ENCODE peak calls at places on chromosomes 1 and 21, in nine cellular contexts. P, U, N, F, H, J, C, R and I are unnamed samples.

GRCh38 chr21:44924611-44925010 is 3.9 kb upstream of the ITGB2 start:
- DNase-seq in P (no peak), U (no peak), N (no peak), F (no peak), H (no peak), J (no peak), C (no peak), R (no peak), I (no peak)

GRCh38 chr1:215160351-215160750 is 77.8 kb downstream of the KCNK2 start:
- DNase-seq in P (no peak), U (no peak), N (no peak), F (no peak), H (no peak), J (no peak), C (peak), R (no peak), I (no peak)

GRCh38 chr1:85102479-85102878 is 54.2 kb upstream of the MCOLN3 start:
- DNase-seq in P (no peak), U (no peak), N (no peak), F (no peak), H (no peak), J (no peak), C (no peak), R (no peak), I (no peak)

GRCh38 chr1:5111581-5111980 is 457.2 kb downstream of the AJAP1 start:
- DNase-seq in P (no peak), U (no peak), N (no peak), F (no peak), H (no peak), J (no peak), C (no peak), R (no peak), I (no peak)

GRCh38 chr1:3604997-3605823 is 6.1 kb downstream of the MEGF6 start:
- DNase-seq in P (no peak), U (no peak), N (no peak), F (no peak), H (no peak), J (no peak), C (no peak), R (no peak), I (no peak)

GRCh38 chr1:115927971-115928370 is 48.3 kb upstream of the SLC22A15 start:
- DNase-seq in P (no peak), U (no peak), N (no peak), F (no peak), H (peak), J (no peak), C (no peak), R (no peak), I (no peak)

GRCh38 chr1:2398871-2399270 is 7.2 kb downstream of the RER1 start:
- DNase-seq in P (no peak), U (no peak), N (no peak), F (no peak), H (no peak), J (no peak), C (no peak), R (no peak), I (no peak)

GRCh38 chr1:208988811-208989222 is 594.7 kb upstream of the CAMK1G start:
- DNase-seq in P (no peak), U (no peak), N (no peak), F (peak), H (peak), J (peak), C (peak), R (no peak), I (peak)

GRCh38 chr1:87202922-87203655 is 125.6 kb upstream of the LMO4 start:
- DNase-seq in P (no peak), U (no peak), N (no peak), F (no peak), H (no peak), J (no peak), C (no peak), R (no peak), I (no peak)

GRCh38 chr1:175508320-175509110 is 234.9 kb downstream of the TNR start:
- DNase-seq in P (no peak), U (no peak), N (no peak), F (no peak), H (peak), J (no peak), C (peak), R (no peak), I (no peak)

GRCh38 chr1:43232071-43232470 is 37.7 kb upstream of the TMEM125 start:
- DNase-seq in P (no peak), U (no peak), N (no peak), F (no peak), H (peak), J (peak), C (peak), R (no peak), I (no peak)

DNA sequence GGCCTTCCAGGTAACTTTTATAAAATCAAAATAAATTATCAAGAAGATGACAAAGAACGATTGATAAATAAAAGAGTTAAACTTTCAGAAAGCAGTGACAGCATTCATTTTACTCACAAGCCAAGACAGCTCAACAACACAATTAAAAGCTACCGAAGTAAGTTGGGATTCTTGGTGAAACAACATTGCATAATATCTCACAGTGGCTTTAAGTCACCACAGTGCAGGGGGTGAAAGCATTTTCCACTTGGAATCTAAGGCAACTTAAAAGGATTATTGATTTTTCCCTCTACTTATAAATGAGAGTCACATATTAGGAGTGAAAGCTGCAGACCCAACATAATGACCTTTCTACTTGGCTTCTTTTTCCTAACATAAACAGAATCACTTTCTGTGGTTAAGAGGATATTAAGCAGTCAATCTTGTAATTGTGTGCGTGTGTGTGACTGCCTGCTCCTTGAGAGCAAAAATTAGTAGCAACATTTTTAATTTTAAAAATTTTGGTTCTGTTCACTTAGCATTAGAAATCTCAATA is 536.6 kb upstream of the CXADR start:
- DNase-seq in P (no peak), U (no peak), N (no peak), F (no peak), H (no peak), J (no peak), C (peak), R (no peak), I (no peak)
- H3K4me3 ChIP-seq in P (no peak), U (no peak), N (no peak), F (no peak), H (no peak), J (no peak), C (no peak), R (no peak), I (no peak)

GRCh38 chr1:34013958-34014737 is 150.3 kb downstream of the HMGB4 start:
- DNase-seq in P (peak), U (no peak), N (no peak), F (no peak), H (no peak), J (no peak), C (no peak), R (peak), I (no peak)
- TF ChIP-seq CTCF in P (peak), U (peak), N (no peak), F (peak), H (no peak), J (no peak), C (peak), R (no peak), I (peak)

DNA sequence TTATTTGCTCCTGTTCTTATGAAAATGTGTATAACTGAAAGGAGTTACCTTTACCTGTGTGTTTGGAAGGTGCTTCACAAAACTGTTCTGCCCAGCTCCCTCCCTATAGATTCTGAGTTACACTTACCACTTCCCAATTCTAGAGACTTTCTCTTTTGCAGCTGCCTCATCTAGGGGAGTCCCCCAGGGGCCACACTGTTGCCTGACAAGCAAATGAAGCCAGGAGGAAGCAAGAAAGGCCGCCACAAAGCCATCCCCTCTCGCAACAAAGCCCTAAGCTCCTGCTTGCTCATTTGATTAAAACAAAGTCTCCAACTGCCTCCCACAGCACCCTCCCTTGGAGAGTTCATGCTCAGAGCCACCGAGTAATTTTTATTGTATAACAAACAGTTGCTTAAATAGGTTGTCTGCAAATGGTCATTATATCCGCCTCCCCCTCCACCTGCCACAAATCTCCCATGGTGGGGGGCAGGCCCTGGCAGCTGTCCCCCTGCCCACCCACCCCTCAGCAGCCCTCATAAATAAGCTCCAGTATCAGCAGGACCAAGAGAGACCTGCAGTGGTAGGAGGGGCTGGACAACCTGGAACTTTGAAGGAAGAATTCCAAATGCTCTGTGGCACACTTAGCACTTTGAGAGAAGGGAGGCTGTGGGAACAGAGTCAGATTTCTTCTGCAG is 237.7 kb downstream of the TTLL7 start:
- DNase-seq in P (no peak), U (no peak), N (no peak), F (peak), H (no peak), J (no peak), C (no peak), R (no peak), I (no peak)
- H3K4me3 ChIP-seq in P (no peak), U (no peak), N (no peak), F (peak), H (no peak), J (no peak), C (no peak), R (no peak), I (no peak)

DNA sequence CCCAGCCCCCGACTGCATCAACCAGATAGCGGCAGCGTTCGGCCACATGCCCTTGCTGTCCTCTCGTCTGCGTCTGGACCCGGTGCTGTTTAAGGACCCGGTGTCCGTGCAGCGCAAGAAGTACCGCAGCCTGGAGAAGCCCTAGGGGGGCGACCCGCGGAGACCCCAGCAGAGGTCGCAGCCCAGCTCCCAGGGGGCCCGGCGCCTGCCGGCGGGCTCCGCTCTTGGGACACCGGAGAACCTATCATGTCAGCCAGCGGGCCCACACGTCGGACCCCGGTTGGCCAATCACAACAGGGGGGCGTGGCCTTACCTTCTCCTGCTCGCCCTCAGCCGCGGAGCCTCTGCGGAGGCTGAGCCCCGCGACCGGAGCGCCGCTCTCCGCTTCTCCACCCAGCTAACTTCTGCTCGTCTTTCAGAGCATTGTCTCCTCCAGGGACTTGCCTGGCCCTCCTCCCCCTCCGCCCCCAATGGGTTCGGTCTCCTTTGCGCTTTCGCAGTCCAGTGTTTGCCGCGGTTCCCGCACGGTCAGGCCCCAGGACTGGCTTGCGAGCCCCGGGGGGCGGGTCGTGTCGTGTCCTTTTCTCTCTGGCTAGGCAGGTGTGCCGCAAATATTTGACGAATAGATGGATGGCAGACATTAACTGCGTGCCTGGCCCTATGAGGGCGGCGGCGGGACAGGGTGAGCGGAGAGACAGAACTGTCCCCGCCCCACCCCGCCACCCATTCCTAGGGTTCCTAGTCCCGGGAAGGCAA is 10.5 kb downstream of the SLC30A2 start:
- DNase-seq in P (peak), U (peak), N (peak), F (peak), H (peak), J (peak), C (peak), R (peak), I (no peak)
- TF ChIP-seq CTCF in P (no peak), U (no peak), N (no peak), F (peak), H (no peak), J (no peak), C (no peak), R (no peak), I (no peak)

GRCh38 chr21:8991088-8991907 is 1530.1 kb upstream of the TPTE start:
- DNase-seq in P (no peak), U (no peak), N (no peak), F (no peak), H (no peak), J (no peak), C (no peak), R (no peak), I (no peak)

GRCh38 chr21:8992731-8993174 is 1528.6 kb upstream of the TPTE start:
- DNase-seq in P (no peak), U (no peak), N (no peak), F (no peak), H (no peak), J (no peak), C (no peak), R (no peak), I (no peak)

GRCh38 chr21:8993284-8993942 is 1528.0 kb upstream of the TPTE start:
- DNase-seq in P (no peak), U (no peak), N (no peak), F (no peak), H (no peak), J (no peak), C (no peak), R (no peak), I (no peak)

GRCh38 chr21:8990326-8991087 is 1530.9 kb upstream of the TPTE start:
- DNase-seq in P (no peak), U (no peak), N (no peak), F (no peak), H (no peak), J (no peak), C (no peak), R (no peak), I (no peak)

GRCh38 chr21:8991968-8992621 is 1529.3 kb upstream of the TPTE start:
- DNase-seq in P (no peak), U (no peak), N (no peak), F (no peak), H (no peak), J (no peak), C (no peak), R (no peak), I (no peak)
- H3K4me3 ChIP-seq in P (no peak), U (no peak), N (no peak), F (no peak), H (no peak), J (no peak), C (no peak), R (no peak), I (no peak)

GRCh38 chr1:59900640-59901039 is 25.9 kb downstream of the CYP2J2 start:
- DNase-seq in P (no peak), U (no peak), N (no peak), F (no peak), H (peak), J (no peak), C (no peak), R (no peak), I (no peak)
- TF ChIP-seq CTCF in P (peak), U (no peak), N (no peak), F (no peak), H (no peak), J (peak), C (no peak), R (no peak), I (no peak)

GRCh38 chr1:121516279-121516967 is 331.6 kb downstream of the SRGAP2C start:
- DNase-seq in P (no peak), U (peak), N (no peak), F (peak), H (no peak), J (no peak), C (no peak), R (no peak), I (no peak)
- H3K4me3 ChIP-seq in P (no peak), U (no peak), N (no peak), F (peak), H (no peak), J (no peak), C (no peak), R (no peak), I (no peak)

DNA sequence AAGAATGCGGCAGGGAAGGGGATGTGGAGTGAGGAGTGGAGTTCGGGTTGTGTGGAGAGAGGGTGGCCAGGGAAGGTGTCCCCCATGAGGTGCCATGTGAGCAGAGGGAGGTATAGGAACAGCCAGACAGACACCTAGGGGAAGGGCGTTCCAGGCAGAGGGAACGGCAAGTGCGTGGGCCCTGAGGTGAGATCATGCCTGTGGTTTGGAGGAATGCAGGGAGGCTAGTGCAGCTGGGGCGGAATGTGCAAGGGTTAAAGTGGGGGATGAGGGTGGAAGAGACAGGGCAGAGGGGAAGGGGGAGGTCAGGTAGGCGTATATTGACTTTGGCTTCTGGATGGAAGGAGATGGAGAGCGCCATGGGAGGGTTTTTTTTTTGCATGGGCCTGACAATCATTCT is 31.6 kb upstream of the PADI6 start:
- DNase-seq in P (no peak), U (no peak), N (no peak), F (no peak), H (peak), J (no peak), C (no peak), R (no peak), I (no peak)
- TF ChIP-seq CTCF in P (no peak), U (no peak), N (no peak), F (no peak), H (no peak), J (no peak), C (no peak), R (no peak), I (no peak)

GRCh38 chr1:11979818-11980675 is at the start of gene MFN2:
- DNase-seq in P (peak), U (peak), N (peak), F (peak), H (peak), J (peak), C (peak), R (peak), I (peak)
- H3K4me3 ChIP-seq in P (peak), U (peak), N (peak), F (peak), H (peak), J (peak), C (peak), R (peak), I (peak)

GRCh38 chr1:65254320-65255087 is 54.8 kb upstream of the DNAJC6 start:
- DNase-seq in P (peak), U (peak), N (peak), F (peak), H (peak), J (peak), C (peak), R (peak), I (no peak)
- TF ChIP-seq CTCF in P (no peak), U (no peak), N (peak), F (peak), H (no peak), J (no peak), C (peak), R (no peak), I (peak)